ENCODE peak calls at places on chromosomes 3 and 15, in five cellular contexts. T is fibroblast of lung, X is hepatocyte, G is mammary epithelial cell, Q is K562. R is an unnamed sample.

GRCh38 chr15:50543556-50543955 is 2.9 kb downstream of the USP50 start:
- DNase-seq in T (no peak), X (no peak), G (no peak), Q (no peak), R (no peak)

GRCh38 chr3:75180945-75181298 is 483.2 kb upstream of the FRG2C start:
- DNase-seq in T (no peak), X (no peak), G (no peak), Q (no peak), R (no peak)

GRCh38 chr3:42532229-42532628 is 29.8 kb downstream of the VIPR1 start:
- DNase-seq in T (no peak), X (no peak), G (no peak), Q (no peak), R (peak)

GRCh38 chr15:80570553-80570952 is 124.6 kb upstream of the ABHD17C start:
- DNase-seq in T (no peak), X (no peak), G (no peak), Q (no peak), R (peak)

GRCh38 chr3:141812091-141812490 is 48.9 kb downstream of the GRK7 start:
- DNase-seq in T (no peak), X (no peak), G (no peak), Q (no peak), R (no peak)

GRCh38 chr3:150830094-150830681 is 67.2 kb upstream of the SIAH2 start:
- DNase-seq in T (no peak), X (peak), G (no peak), Q (peak), R (no peak)

GRCh38 chr15:54722342-54722986 is 474.3 kb downstream of the RSL24D1 start:
- DNase-seq in T (no peak), X (no peak), G (no peak), Q (no peak), R (no peak)

GRCh38 chr3:40240921-40241320 is 68.6 kb upstream of the EIF1B start:
- DNase-seq in T (no peak), X (no peak), G (no peak), Q (no peak), R (no peak)

GRCh38 chr3:11154953-11155325 is 646 bp downstream of the HRH1 start:
- DNase-seq in T (no peak), X (peak), G (peak), Q (no peak), R (no peak)

GRCh38 chr15:70796516-70797310 is 33.4 kb upstream of the UACA start:
- DNase-seq in T (no peak), X (no peak), G (no peak), Q (no peak), R (no peak)

GRCh38 chr15:92772626-92773244 is 117.2 kb upstream of the FAM174B start:
- DNase-seq in T (no peak), X (no peak), G (no peak), Q (no peak), R (no peak)

GRCh38 chr3:66754613-66755012 is 243.5 kb upstream of the KBTBD8 start:
- DNase-seq in T (no peak), X (no peak), G (no peak), Q (no peak), R (no peak)

GRCh38 chr15:73683624-73684536 is at the start of gene CD276:
- DNase-seq in T (peak), X (peak), G (peak), Q (peak), R (peak)

GRCh38 chr3:127002195-127003174 is 19.6 kb downstream of the PLXNA1 start:
- DNase-seq in T (peak), X (peak), G (peak), Q (peak), R (peak)

DNA sequence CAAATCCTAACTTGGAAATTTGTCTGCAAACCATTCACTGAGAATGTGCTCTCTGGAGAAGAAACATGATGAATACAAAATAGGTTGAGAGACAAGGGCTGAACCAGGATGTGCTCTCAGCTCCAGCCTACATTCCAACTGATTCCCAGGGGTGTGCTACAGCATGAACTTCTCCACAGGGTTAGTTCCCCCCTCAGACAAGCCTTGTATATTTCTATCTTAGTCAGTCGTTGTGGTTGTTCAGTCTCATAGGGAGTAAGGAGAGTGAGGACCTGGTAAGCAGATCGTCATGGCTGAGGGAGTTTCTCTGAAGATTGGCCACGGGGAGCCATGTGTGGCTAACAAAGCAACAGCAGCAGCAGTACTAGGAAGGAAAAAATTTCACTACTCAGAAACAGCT is 919.7 kb upstream of the CADM2 start:
- DNase-seq in T (no peak), X (no peak), G (no peak), Q (no peak), R (no peak)
- H2AFZ ChIP-seq in T (no peak), X (no peak), G (no peak), Q (no peak), R (no peak)

GRCh38 chr3:165839296-165840076 is 2.3 kb upstream of the BCHE start:
- DNase-seq in T (peak), X (no peak), G (no peak), Q (no peak), R (no peak)
- H2AFZ ChIP-seq in T (no peak), X (no peak), G (no peak), Q (no peak), R (no peak)

GRCh38 chr3:100698736-100699135 is 10.6 kb upstream of the TFG start:
- DNase-seq in T (no peak), X (no peak), G (no peak), Q (no peak), R (no peak)
- H2AFZ ChIP-seq in T (no peak), X (no peak), G (no peak), Q (no peak), R (no peak)

GRCh38 chr3:57948080-57948671 is 60.0 kb upstream of the FLNB start:
- DNase-seq in T (no peak), X (no peak), G (no peak), Q (no peak), R (no peak)

GRCh38 chr3:57948782-57949242 is 59.4 kb upstream of the FLNB start:
- DNase-seq in T (no peak), X (no peak), G (peak), Q (no peak), R (no peak)

GRCh38 chr3:57951106-57951882 is 56.9 kb upstream of the FLNB start:
- DNase-seq in T (peak), X (peak), G (peak), Q (peak), R (peak)

GRCh38 chr3:57949344-57949743 is 58.9 kb upstream of the FLNB start:
- DNase-seq in T (no peak), X (no peak), G (no peak), Q (no peak), R (no peak)

GRCh38 chr3:57949779-57950618 is 58.2 kb upstream of the FLNB start:
- DNase-seq in T (peak), X (no peak), G (peak), Q (no peak), R (no peak)
- H2AFZ ChIP-seq in T (no peak), X (no peak), G (peak), Q (peak), R (no peak)

DNA sequence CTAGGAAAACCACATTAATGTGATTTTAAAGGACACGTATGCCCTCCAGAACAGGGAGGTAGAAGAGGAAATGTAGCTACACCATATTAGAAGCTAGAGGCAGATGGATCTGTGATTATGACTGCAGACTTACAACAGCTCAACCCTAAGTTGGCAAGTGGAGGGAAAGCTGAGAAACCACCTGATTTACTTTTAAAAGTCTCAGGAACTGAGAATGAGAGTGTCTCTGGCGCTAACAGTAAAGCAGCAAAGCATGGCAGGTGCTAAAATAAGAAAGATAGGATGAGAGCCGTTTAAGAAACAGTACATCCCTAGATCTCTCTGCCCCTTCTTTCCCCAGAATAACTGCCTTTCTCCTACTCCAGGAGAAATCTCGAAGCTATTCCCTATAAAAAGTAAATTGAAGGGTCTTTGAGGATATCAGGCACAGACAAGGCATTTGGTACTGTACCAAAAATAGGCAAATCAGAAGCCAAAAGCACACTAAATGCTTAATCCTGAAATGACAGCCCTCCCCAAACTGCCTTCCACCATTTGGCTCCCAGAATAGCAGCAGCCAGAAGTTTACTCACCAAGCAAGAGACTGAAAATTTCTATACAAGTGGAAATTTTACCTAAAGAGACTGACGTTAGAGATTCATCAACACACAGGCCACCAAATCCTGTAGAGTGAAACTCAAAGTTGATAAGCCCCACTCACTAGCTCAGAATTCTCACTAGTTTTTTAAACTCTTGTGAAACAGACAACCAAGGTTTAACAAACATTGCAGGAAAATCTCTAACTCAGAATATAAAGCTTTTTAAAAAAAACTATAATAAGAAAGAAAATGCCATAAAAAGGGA is 34.3 kb upstream of the PARP14 start:
- DNase-seq in T (peak), X (no peak), G (no peak), Q (no peak), R (no peak)
- H2AFZ ChIP-seq in T (peak), X (peak), G (no peak), Q (no peak), R (no peak)

DNA sequence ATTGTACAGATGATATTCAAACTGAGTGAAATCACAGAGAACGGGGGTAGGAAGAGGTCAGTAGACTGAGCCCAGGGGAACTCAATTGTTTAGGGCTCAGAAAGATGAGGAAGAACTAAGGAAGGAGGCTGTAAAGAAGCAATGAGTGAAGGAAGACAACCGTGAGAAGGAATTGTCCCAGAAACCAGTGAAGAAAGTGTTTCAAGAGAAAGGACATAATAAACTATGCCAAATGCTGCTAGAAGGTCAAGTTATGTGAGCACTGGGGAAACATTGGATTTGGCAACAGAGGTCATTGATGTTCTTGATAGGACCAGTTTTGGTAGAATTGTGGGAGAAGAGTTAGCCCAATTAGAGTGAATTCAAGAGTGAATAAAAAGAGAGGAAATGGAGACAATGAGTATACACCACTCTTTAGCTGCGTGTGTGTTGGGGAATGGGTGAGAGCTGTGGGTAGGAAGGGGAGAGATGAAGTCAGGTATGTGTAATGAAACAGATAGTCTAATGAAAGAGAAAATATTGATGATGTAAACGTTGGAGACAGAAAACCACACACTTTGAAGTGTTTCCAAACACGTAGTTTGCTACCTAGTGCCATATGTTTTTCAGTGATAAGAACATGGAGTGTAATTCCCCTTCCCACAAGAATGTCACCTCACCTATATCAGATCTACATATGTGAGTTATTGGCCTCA is 42.5 kb upstream of the MME start:
- DNase-seq in T (no peak), X (no peak), G (no peak), Q (peak), R (no peak)
- H2AFZ ChIP-seq in T (no peak), X (no peak), G (no peak), Q (peak), R (no peak)

GRCh38 chr15:34647569-34648334 is 64.3 kb upstream of the GOLGA8B start:
- DNase-seq in T (no peak), X (no peak), G (no peak), Q (peak), R (no peak)
- H2AFZ ChIP-seq in T (no peak), X (no peak), G (no peak), Q (peak), R (no peak)

GRCh38 chr3:1183320-1184048 is 90.7 kb downstream of the CNTN6 start:
- DNase-seq in T (peak), X (peak), G (peak), Q (no peak), R (no peak)

DNA sequence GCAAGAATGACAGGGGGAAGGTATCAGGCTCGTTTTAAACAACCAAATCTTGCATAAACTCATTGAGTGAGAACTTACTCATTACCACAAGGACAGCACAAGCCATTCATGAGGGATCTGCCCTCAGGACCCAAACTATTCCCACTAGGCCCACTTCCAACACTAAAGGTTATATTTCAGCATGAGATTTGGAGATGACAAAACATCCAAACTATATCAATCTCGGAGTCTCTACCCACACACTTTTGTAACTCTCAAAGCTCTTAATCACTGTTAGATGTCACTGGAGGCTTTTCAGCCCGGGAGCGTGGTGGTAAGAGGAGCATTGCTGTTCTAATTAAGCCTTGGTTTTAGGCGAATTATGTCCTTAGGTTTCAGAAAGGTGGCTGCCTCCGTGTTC is 86.3 kb downstream of the CNTN6 start:
- DNase-seq in T (no peak), X (no peak), G (no peak), Q (no peak), R (no peak)
- H2AFZ ChIP-seq in T (no peak), X (no peak), G (no peak), Q (no peak), R (no peak)

DNA sequence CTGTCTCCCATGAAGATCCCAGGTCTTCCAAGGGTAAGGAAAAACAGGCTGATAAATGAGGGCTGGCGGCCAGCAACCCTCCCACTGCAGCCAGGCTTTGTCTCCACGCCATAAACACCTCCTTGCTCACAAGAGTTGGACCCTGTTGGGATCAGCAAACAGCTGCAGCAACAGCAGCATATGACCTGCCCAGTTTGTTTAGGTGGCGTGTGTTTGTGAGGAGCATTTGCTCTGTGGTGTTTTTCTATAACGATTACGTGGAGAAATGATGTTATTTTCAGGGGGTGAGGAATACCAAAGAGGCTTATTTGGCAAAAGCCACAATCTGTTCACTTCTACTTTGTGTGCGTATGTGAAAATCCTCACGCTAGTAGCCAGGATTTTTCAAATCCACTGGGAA is 58.5 kb downstream of the RFTN1 start:
- DNase-seq in T (peak), X (no peak), G (no peak), Q (no peak), R (no peak)
- H2AFZ ChIP-seq in T (no peak), X (no peak), G (no peak), Q (no peak), R (no peak)